ENCODE peak calls at places on chromosomes 16 and 17, in six cellular contexts. Z is K562; J is left lung; M is effector memory CD4-positive, alpha-beta T cell; V is CD8-positive, alpha-beta T cell; E is HCT116. G is an unnamed sample. For H3K4me1, the result is how much of the 10 kb centered on the place peaks cover.

GRCh38 chr17:8056232-8056975 is 17.5 kb downstream of the ALOX15B start:
- DNase-seq in Z (no peak), J (peak), M (no peak), V (peak), E (no peak), G (peak)

GRCh38 chr16:81487301-81487720 is 42.7 kb downstream of the CMIP start:
- DNase-seq in Z (no peak), J (no peak), M (no peak), V (no peak), E (no peak), G (no peak)

GRCh38 chr16:2450535-2450934 is 9.4 kb upstream of the TEDC2 start:
- DNase-seq in Z (no peak), J (peak), M (no peak), V (no peak), E (no peak), G (no peak)

GRCh38 chr17:78995761-78996451 is 13.7 kb downstream of the CANT1 start:
- DNase-seq in Z (no peak), J (no peak), M (no peak), V (no peak), E (no peak), G (no peak)

GRCh38 chr16:56822966-56823739 is 41.9 kb upstream of the SLC12A3 start:
- DNase-seq in Z (no peak), J (no peak), M (no peak), V (no peak), E (no peak), G (no peak)

GRCh38 chr17:78946631-78947030 is 21.4 kb upstream of the TIMP2 start:
- DNase-seq in Z (no peak), J (no peak), M (no peak), V (no peak), E (no peak), G (no peak)

GRCh38 chr17:18261146-18261515 is 669 bp downstream of the MIEF2 start:
- DNase-seq in Z (peak), J (peak), M (peak), V (peak), E (no peak), G (peak)

GRCh38 chr17:59028328-59028727 is 78.4 kb downstream of the TRIM37 start:
- DNase-seq in Z (no peak), J (no peak), M (no peak), V (no peak), E (no peak), G (no peak)

GRCh38 chr17:27340990-27341595 is 47.2 kb downstream of the WSB1 start:
- DNase-seq in Z (no peak), J (peak), M (no peak), V (no peak), E (no peak), G (no peak)
- H3K4me1 ChIP-seq in Z (under half), J (under half), M (under half), V (under half), E (under half), G (under half)

GRCh38 chr17:82582208-82582607 is 62.7 kb downstream of the FOXK2 start:
- DNase-seq in Z (no peak), J (no peak), M (no peak), V (no peak), E (no peak), G (no peak)

GRCh38 chr17:82582709-82583108 is 63.2 kb downstream of the FOXK2 start:
- DNase-seq in Z (no peak), J (no peak), M (no peak), V (no peak), E (no peak), G (no peak)

GRCh38 chr17:82587234-82588086 is 60.8 kb downstream of the WDR45B start:
- DNase-seq in Z (no peak), J (no peak), M (no peak), V (no peak), E (no peak), G (no peak)

GRCh38 chr17:82586576-82587233 is 61.5 kb downstream of the WDR45B start:
- DNase-seq in Z (no peak), J (no peak), M (no peak), V (no peak), E (no peak), G (no peak)

DNA sequence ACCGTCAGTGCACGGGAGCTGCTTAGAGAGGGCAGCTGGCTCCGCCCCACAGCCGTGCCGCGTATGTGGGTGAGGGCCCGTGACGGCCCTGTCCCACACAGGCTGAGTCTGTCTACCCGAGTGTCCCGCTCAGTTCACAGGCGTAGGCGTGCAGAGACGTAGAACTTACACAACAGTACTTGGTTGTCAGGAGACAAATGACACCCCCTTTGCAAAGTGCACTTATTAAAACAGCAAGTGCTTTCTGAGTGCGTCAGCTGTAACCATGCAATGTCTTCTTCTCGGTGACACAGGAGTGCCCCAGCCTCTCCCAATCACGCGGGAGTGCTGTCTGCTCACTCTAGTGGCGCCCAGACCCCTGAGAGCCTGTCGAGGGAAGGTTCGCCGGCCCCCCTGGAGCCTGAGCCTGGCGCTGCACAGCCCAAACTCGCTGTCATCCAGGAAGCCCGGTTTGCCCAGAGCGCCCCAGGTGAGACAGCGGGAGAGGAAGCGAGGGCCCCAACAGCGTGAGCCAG is 64.2 kb downstream of the FOXK2 start:
- DNase-seq in Z (no peak), J (peak), M (no peak), V (no peak), E (no peak), G (no peak)
- H3K27ac ChIP-seq in Z (no peak), J (peak), M (no peak), V (no peak), E (no peak), G (peak)

GRCh38 chr17:31072186-31072585 is 22.6 kb upstream of the NF1 start:
- DNase-seq in Z (no peak), J (no peak), M (no peak), V (no peak), E (no peak), G (peak)

GRCh38 chr17:31064707-31065106 is 30.1 kb upstream of the NF1 start:
- DNase-seq in Z (no peak), J (no peak), M (no peak), V (no peak), E (no peak), G (no peak)

GRCh38 chr17:31067699-31068184 is 27.0 kb upstream of the NF1 start:
- DNase-seq in Z (no peak), J (no peak), M (no peak), V (no peak), E (peak), G (peak)

GRCh38 chr17:31073411-31073810 is 21.4 kb upstream of the NF1 start:
- DNase-seq in Z (no peak), J (no peak), M (no peak), V (no peak), E (no peak), G (no peak)

DNA sequence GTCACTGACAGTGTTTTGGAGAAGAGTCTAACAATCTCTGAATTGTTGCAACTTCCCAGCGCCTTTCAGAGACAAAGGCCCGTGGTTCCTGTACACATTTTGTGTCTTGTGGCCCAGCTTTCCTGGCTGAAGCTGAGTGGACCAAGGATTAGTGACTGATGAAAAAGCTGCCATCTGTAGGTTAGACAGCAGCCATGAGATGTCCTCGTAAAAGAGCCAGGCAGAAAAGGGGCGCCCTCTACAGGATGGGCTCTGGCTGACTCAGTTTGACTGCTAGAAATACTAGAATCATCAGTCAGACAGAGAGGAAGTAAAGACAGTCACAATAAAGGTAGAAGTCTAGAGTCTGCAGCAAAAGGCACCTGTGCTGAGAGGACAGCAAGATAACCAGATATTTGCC is 26.5 kb upstream of the NF1 start:
- DNase-seq in Z (peak), J (no peak), M (no peak), V (peak), E (peak), G (peak)
- H3K4me3 ChIP-seq in Z (no peak), J (no peak), M (no peak), V (no peak), E (peak), G (no peak)

GRCh38 chr17:16215273-16215964 is at the start of gene NCOR1:
- DNase-seq in Z (peak), J (peak), M (peak), V (peak), E (peak), G (peak)

GRCh38 chr17:16215965-16216316 is 607 bp upstream of the NCOR1 start:
- DNase-seq in Z (peak), J (no peak), M (peak), V (no peak), E (peak), G (no peak)

GRCh38 chr17:16214190-16215001 is 938 bp downstream of the NCOR1 start:
- DNase-seq in Z (no peak), J (no peak), M (no peak), V (no peak), E (no peak), G (no peak)

GRCh38 chr17:16215002-16215272 is 397 bp downstream of the NCOR1 start:
- DNase-seq in Z (peak), J (peak), M (no peak), V (no peak), E (no peak), G (peak)

DNA sequence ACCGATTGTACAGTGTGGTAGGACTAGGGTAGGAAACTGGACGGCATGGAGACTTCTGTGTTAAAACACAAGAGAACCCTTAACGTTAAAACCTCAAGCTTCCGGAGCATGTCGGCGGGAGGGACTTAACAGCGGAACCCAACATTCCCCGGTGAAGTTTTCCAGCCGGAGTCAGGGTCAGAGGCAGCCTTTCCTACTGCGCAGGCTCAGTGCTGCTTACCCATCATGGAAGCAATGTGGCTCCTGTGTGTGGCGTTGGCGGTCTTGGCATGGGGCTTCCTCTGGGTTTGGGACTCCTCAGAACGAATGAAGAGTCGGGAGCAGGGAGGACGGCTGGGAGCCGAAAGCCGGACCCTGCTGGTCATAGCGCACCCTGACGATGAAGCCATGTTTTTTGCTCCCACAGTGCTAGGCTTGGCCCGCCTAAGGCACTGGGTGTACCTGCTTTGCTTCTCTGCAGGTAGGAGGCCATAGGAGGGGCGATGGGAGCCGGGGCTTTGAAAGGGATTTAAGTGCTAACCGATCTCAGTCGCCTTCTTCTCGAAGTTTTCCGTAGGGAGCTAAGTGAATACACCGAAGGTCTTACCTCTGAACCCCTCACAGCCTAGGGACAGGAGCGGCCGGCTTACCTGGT is at the start of gene PIGL:
- DNase-seq in Z (peak), J (peak), M (peak), V (peak), E (peak), G (peak)
- H3K4me1 ChIP-seq in Z (under half), J (under half), M (under half), V (under half), E (under half), G (under half)

GRCh38 chr17:29126268-29126923 is 53.8 kb downstream of the MYO18A start:
- DNase-seq in Z (no peak), J (peak), M (no peak), V (no peak), E (no peak), G (no peak)

GRCh38 chr17:29123111-29123510 is 57.1 kb downstream of the MYO18A start:
- DNase-seq in Z (no peak), J (peak), M (no peak), V (no peak), E (no peak), G (no peak)

GRCh38 chr17:29125651-29126050 is 54.5 kb downstream of the MYO18A start:
- DNase-seq in Z (no peak), J (peak), M (no peak), V (no peak), E (no peak), G (no peak)

GRCh38 chr17:29124135-29124930 is 55.9 kb downstream of the MYO18A start:
- DNase-seq in Z (peak), J (peak), M (no peak), V (peak), E (no peak), G (peak)

GRCh38 chr17:29124931-29125270 is 55.3 kb downstream of the MYO18A start:
- DNase-seq in Z (peak), J (peak), M (no peak), V (no peak), E (no peak), G (no peak)
- H3K27ac ChIP-seq in Z (no peak), J (peak), M (no peak), V (no peak), E (peak), G (peak)